ENCODE peak calls at places on chromosomes 3 and 15, in ten cellular contexts. One of them, this sample, is unnamed.

GRCh38 chr3:139935866-139936817 is 1.2 kb downstream of the CLSTN2 start:
- DNase-seq in uterus: peak; percentile 37
- DNase-seq in HuH-7: no peak
- DNase-seq in GDM1: no peak
- DNase-seq in activated CD4-positive, CD25-positive, alpha-beta regulatory T cell treated with anti-CD3 and anti-CD28 coated beads, Interleukin-2, amount 50 U/mL, for 72 hours: no peak
- DNase-seq in anterior cingulate cortex: peak; percentile 44
- DNase-seq in NCI-H748 treated with DMSO at 0.1 percent for 48 hours: no peak
- DNase-seq in RCC 7860: no peak
- DNase-seq in NCI-H1092 treated with DMSO at 0.1 percent for 48 hours: peak; percentile 38
- DNase-seq in neural progenitor cell: peak; percentile 61
- DNase-seq in this sample: no peak

GRCh38 chr3:157408499-157409149 is 28.0 kb upstream of the PTX3 start:
- DNase-seq in NCI-H748 treated with DMSO at 0.1 percent for 48 hours: no peak
- DNase-seq in activated CD4-positive, CD25-positive, alpha-beta regulatory T cell treated with anti-CD3 and anti-CD28 coated beads, Interleukin-2, amount 50 U/mL, for 72 hours: no peak
- DNase-seq in RCC 7860: no peak
- DNase-seq in GDM1: no peak
- DNase-seq in HuH-7: no peak
- DNase-seq in uterus: no peak
- DNase-seq in neural progenitor cell: no peak
- DNase-seq in anterior cingulate cortex: no peak
- DNase-seq in NCI-H1092 treated with DMSO at 0.1 percent for 48 hours: no peak
- DNase-seq in this sample: no peak

GRCh38 chr15:65130941-65131340 is 2.7 kb downstream of the PDCD7 start:
- DNase-seq in neural progenitor cell: peak; percentile 20
- DNase-seq in anterior cingulate cortex: no peak
- DNase-seq in NCI-H1092 treated with DMSO at 0.1 percent for 48 hours: no peak
- DNase-seq in RCC 7860: no peak
- DNase-seq in NCI-H748 treated with DMSO at 0.1 percent for 48 hours: no peak
- DNase-seq in GDM1: no peak
- DNase-seq in uterus: no peak
- DNase-seq in HuH-7: no peak
- DNase-seq in activated CD4-positive, CD25-positive, alpha-beta regulatory T cell treated with anti-CD3 and anti-CD28 coated beads, Interleukin-2, amount 50 U/mL, for 72 hours: no peak
- DNase-seq in this sample: no peak

GRCh38 chr3:50147861-50148260 is 7.3 kb upstream of the SEMA3F start:
- DNase-seq in uterus: no peak
- DNase-seq in anterior cingulate cortex: no peak
- DNase-seq in NCI-H748 treated with DMSO at 0.1 percent for 48 hours: no peak
- DNase-seq in RCC 7860: no peak
- DNase-seq in activated CD4-positive, CD25-positive, alpha-beta regulatory T cell treated with anti-CD3 and anti-CD28 coated beads, Interleukin-2, amount 50 U/mL, for 72 hours: no peak
- DNase-seq in neural progenitor cell: no peak
- DNase-seq in GDM1: no peak
- DNase-seq in HuH-7: no peak
- DNase-seq in NCI-H1092 treated with DMSO at 0.1 percent for 48 hours: no peak
- DNase-seq in this sample: no peak

GRCh38 chr3:16801223-16801622 is 83.5 kb upstream of the PLCL2 start:
- DNase-seq in NCI-H1092 treated with DMSO at 0.1 percent for 48 hours: no peak
- DNase-seq in NCI-H748 treated with DMSO at 0.1 percent for 48 hours: no peak
- DNase-seq in RCC 7860: no peak
- DNase-seq in uterus: no peak
- DNase-seq in neural progenitor cell: no peak
- DNase-seq in activated CD4-positive, CD25-positive, alpha-beta regulatory T cell treated with anti-CD3 and anti-CD28 coated beads, Interleukin-2, amount 50 U/mL, for 72 hours: no peak
- DNase-seq in anterior cingulate cortex: no peak
- DNase-seq in GDM1: no peak
- DNase-seq in HuH-7: no peak
- DNase-seq in this sample: no peak

GRCh38 chr15:92079647-92080255 is 226.2 kb downstream of the SLCO3A1 start:
- DNase-seq in GDM1: no peak
- DNase-seq in NCI-H748 treated with DMSO at 0.1 percent for 48 hours: no peak
- DNase-seq in activated CD4-positive, CD25-positive, alpha-beta regulatory T cell treated with anti-CD3 and anti-CD28 coated beads, Interleukin-2, amount 50 U/mL, for 72 hours: no peak
- DNase-seq in RCC 7860: no peak
- DNase-seq in HuH-7: no peak
- DNase-seq in NCI-H1092 treated with DMSO at 0.1 percent for 48 hours: no peak
- DNase-seq in anterior cingulate cortex: no peak
- DNase-seq in uterus: no peak
- DNase-seq in neural progenitor cell: no peak
- DNase-seq in this sample: no peak

GRCh38 chr3:123795471-123796251 is 88.5 kb downstream of the MYLK start:
- DNase-seq in anterior cingulate cortex: no peak
- DNase-seq in NCI-H748 treated with DMSO at 0.1 percent for 48 hours: no peak
- DNase-seq in uterus: no peak
- DNase-seq in NCI-H1092 treated with DMSO at 0.1 percent for 48 hours: no peak
- DNase-seq in RCC 7860: no peak
- DNase-seq in HuH-7: no peak
- DNase-seq in activated CD4-positive, CD25-positive, alpha-beta regulatory T cell treated with anti-CD3 and anti-CD28 coated beads, Interleukin-2, amount 50 U/mL, for 72 hours: no peak
- DNase-seq in GDM1: no peak
- DNase-seq in neural progenitor cell: no peak
- DNase-seq in this sample: no peak

GRCh38 chr3:137163958-137164357 is 206.2 kb downstream of the IL20RB start:
- DNase-seq in RCC 7860: no peak
- DNase-seq in HuH-7: no peak
- DNase-seq in activated CD4-positive, CD25-positive, alpha-beta regulatory T cell treated with anti-CD3 and anti-CD28 coated beads, Interleukin-2, amount 50 U/mL, for 72 hours: no peak
- DNase-seq in anterior cingulate cortex: no peak
- DNase-seq in GDM1: no peak
- DNase-seq in neural progenitor cell: no peak
- DNase-seq in NCI-H748 treated with DMSO at 0.1 percent for 48 hours: no peak
- DNase-seq in uterus: no peak
- DNase-seq in NCI-H1092 treated with DMSO at 0.1 percent for 48 hours: no peak
- DNase-seq in this sample: no peak

GRCh38 chr3:47578119-47578630 is 490 bp downstream of the CSPG5 start:
- DNase-seq in GDM1: no peak
- DNase-seq in neural progenitor cell: peak; percentile 59
- DNase-seq in activated CD4-positive, CD25-positive, alpha-beta regulatory T cell treated with anti-CD3 and anti-CD28 coated beads, Interleukin-2, amount 50 U/mL, for 72 hours: peak; percentile 36
- DNase-seq in NCI-H1092 treated with DMSO at 0.1 percent for 48 hours: peak; percentile 11
- DNase-seq in RCC 7860: no peak
- DNase-seq in anterior cingulate cortex: peak; percentile 63
- DNase-seq in HuH-7: peak; percentile 84
- DNase-seq in uterus: peak; percentile 16
- DNase-seq in NCI-H748 treated with DMSO at 0.1 percent for 48 hours: no peak
- DNase-seq in this sample: no peak

GRCh38 chr15:40421246-40422157 is 15.9 kb downstream of the IVD start:
- DNase-seq in uterus: peak; percentile 61
- DNase-seq in activated CD4-positive, CD25-positive, alpha-beta regulatory T cell treated with anti-CD3 and anti-CD28 coated beads, Interleukin-2, amount 50 U/mL, for 72 hours: peak; percentile 85
- DNase-seq in NCI-H1092 treated with DMSO at 0.1 percent for 48 hours: peak; percentile 26
- DNase-seq in RCC 7860: peak; percentile 12
- DNase-seq in anterior cingulate cortex: peak; percentile 33
- DNase-seq in GDM1: peak; percentile 69
- DNase-seq in neural progenitor cell: peak; percentile 87
- DNase-seq in NCI-H748 treated with DMSO at 0.1 percent for 48 hours: peak; percentile 5
- DNase-seq in HuH-7: peak; percentile 74
- DNase-seq in this sample: no peak

GRCh38 chr3:24288538-24289236 is 206.0 kb downstream of the THRB start:
- DNase-seq in NCI-H1092 treated with DMSO at 0.1 percent for 48 hours: no peak
- DNase-seq in neural progenitor cell: no peak
- DNase-seq in NCI-H748 treated with DMSO at 0.1 percent for 48 hours: no peak
- DNase-seq in RCC 7860: no peak
- DNase-seq in activated CD4-positive, CD25-positive, alpha-beta regulatory T cell treated with anti-CD3 and anti-CD28 coated beads, Interleukin-2, amount 50 U/mL, for 72 hours: no peak
- DNase-seq in uterus: peak; percentile 37
- DNase-seq in anterior cingulate cortex: peak; percentile 35
- DNase-seq in HuH-7: no peak
- DNase-seq in GDM1: no peak
- DNase-seq in this sample: no peak

GRCh38 chr15:47422901-47423300 is 294.4 kb upstream of the SEMA6D start:
- DNase-seq in NCI-H748 treated with DMSO at 0.1 percent for 48 hours: no peak
- DNase-seq in NCI-H1092 treated with DMSO at 0.1 percent for 48 hours: no peak
- DNase-seq in GDM1: no peak
- DNase-seq in uterus: no peak
- DNase-seq in activated CD4-positive, CD25-positive, alpha-beta regulatory T cell treated with anti-CD3 and anti-CD28 coated beads, Interleukin-2, amount 50 U/mL, for 72 hours: no peak
- DNase-seq in anterior cingulate cortex: no peak
- DNase-seq in neural progenitor cell: no peak
- DNase-seq in HuH-7: no peak
- DNase-seq in RCC 7860: no peak
- DNase-seq in this sample: no peak

GRCh38 chr3:183468424-183468823 is 40.0 kb upstream of the MCF2L2 start:
- DNase-seq in RCC 7860: no peak
- DNase-seq in GDM1: no peak
- DNase-seq in activated CD4-positive, CD25-positive, alpha-beta regulatory T cell treated with anti-CD3 and anti-CD28 coated beads, Interleukin-2, amount 50 U/mL, for 72 hours: no peak
- DNase-seq in HuH-7: no peak
- DNase-seq in neural progenitor cell: no peak
- DNase-seq in anterior cingulate cortex: no peak
- DNase-seq in NCI-H1092 treated with DMSO at 0.1 percent for 48 hours: no peak
- DNase-seq in uterus: no peak
- DNase-seq in NCI-H748 treated with DMSO at 0.1 percent for 48 hours: no peak
- DNase-seq in this sample: no peak

GRCh38 chr15:76150508-76150907 is 90.7 kb downstream of the TMEM266 start:
- DNase-seq in RCC 7860: no peak
- DNase-seq in anterior cingulate cortex: no peak
- DNase-seq in NCI-H1092 treated with DMSO at 0.1 percent for 48 hours: no peak
- DNase-seq in activated CD4-positive, CD25-positive, alpha-beta regulatory T cell treated with anti-CD3 and anti-CD28 coated beads, Interleukin-2, amount 50 U/mL, for 72 hours: no peak
- DNase-seq in uterus: no peak
- DNase-seq in GDM1: peak; percentile 53
- DNase-seq in HuH-7: no peak
- DNase-seq in NCI-H748 treated with DMSO at 0.1 percent for 48 hours: no peak
- DNase-seq in neural progenitor cell: no peak
- DNase-seq in this sample: no peak

GRCh38 chr3:52126036-52126435 is 28.2 kb downstream of the POC1A start:
- DNase-seq in GDM1: no peak
- DNase-seq in activated CD4-positive, CD25-positive, alpha-beta regulatory T cell treated with anti-CD3 and anti-CD28 coated beads, Interleukin-2, amount 50 U/mL, for 72 hours: no peak
- DNase-seq in RCC 7860: no peak
- DNase-seq in NCI-H748 treated with DMSO at 0.1 percent for 48 hours: no peak
- DNase-seq in anterior cingulate cortex: no peak
- DNase-seq in HuH-7: no peak
- DNase-seq in uterus: no peak
- DNase-seq in NCI-H1092 treated with DMSO at 0.1 percent for 48 hours: no peak
- DNase-seq in neural progenitor cell: no peak
- DNase-seq in this sample: no peak

GRCh38 chr3:42226470-42227425 is 39.2 kb downstream of the CCK start:
- DNase-seq in NCI-H1092 treated with DMSO at 0.1 percent for 48 hours: no peak
- DNase-seq in activated CD4-positive, CD25-positive, alpha-beta regulatory T cell treated with anti-CD3 and anti-CD28 coated beads, Interleukin-2, amount 50 U/mL, for 72 hours: no peak
- DNase-seq in neural progenitor cell: no peak
- DNase-seq in NCI-H748 treated with DMSO at 0.1 percent for 48 hours: no peak
- DNase-seq in HuH-7: no peak
- DNase-seq in anterior cingulate cortex: peak; percentile 70
- DNase-seq in GDM1: no peak
- DNase-seq in RCC 7860: no peak
- DNase-seq in uterus: no peak
- DNase-seq in this sample: no peak

GRCh38 chr3:161343986-161344385 is 27.3 kb downstream of the SPTSSB start:
- DNase-seq in RCC 7860: no peak
- DNase-seq in NCI-H748 treated with DMSO at 0.1 percent for 48 hours: no peak
- DNase-seq in NCI-H1092 treated with DMSO at 0.1 percent for 48 hours: no peak
- DNase-seq in anterior cingulate cortex: no peak
- DNase-seq in HuH-7: no peak
- DNase-seq in neural progenitor cell: no peak
- DNase-seq in activated CD4-positive, CD25-positive, alpha-beta regulatory T cell treated with anti-CD3 and anti-CD28 coated beads, Interleukin-2, amount 50 U/mL, for 72 hours: no peak
- DNase-seq in GDM1: no peak
- DNase-seq in uterus: no peak
- DNase-seq in this sample: no peak

GRCh38 chr3:77256584-77257488 is 216.9 kb downstream of the ROBO2 start:
- DNase-seq in activated CD4-positive, CD25-positive, alpha-beta regulatory T cell treated with anti-CD3 and anti-CD28 coated beads, Interleukin-2, amount 50 U/mL, for 72 hours: no peak
- DNase-seq in uterus: no peak
- DNase-seq in GDM1: no peak
- DNase-seq in RCC 7860: no peak
- DNase-seq in NCI-H1092 treated with DMSO at 0.1 percent for 48 hours: peak; percentile 98
- DNase-seq in HuH-7: no peak
- DNase-seq in neural progenitor cell: no peak
- DNase-seq in anterior cingulate cortex: no peak
- DNase-seq in NCI-H748 treated with DMSO at 0.1 percent for 48 hours: peak; percentile 93
- DNase-seq in this sample: peak; percentile 85

GRCh38 chr3:194740859-194741486 is 55.3 kb downstream of the FAM43A start:
- DNase-seq in activated CD4-positive, CD25-positive, alpha-beta regulatory T cell treated with anti-CD3 and anti-CD28 coated beads, Interleukin-2, amount 50 U/mL, for 72 hours: no peak
- DNase-seq in uterus: no peak
- DNase-seq in anterior cingulate cortex: no peak
- DNase-seq in neural progenitor cell: no peak
- DNase-seq in NCI-H1092 treated with DMSO at 0.1 percent for 48 hours: no peak
- DNase-seq in RCC 7860: peak; percentile 95
- DNase-seq in GDM1: no peak
- DNase-seq in HuH-7: no peak
- DNase-seq in NCI-H748 treated with DMSO at 0.1 percent for 48 hours: no peak
- DNase-seq in this sample: no peak

GRCh38 chr3:116316781-116317180 is 128.5 kb downstream of the LSAMP start:
- DNase-seq in anterior cingulate cortex: no peak
- DNase-seq in activated CD4-positive, CD25-positive, alpha-beta regulatory T cell treated with anti-CD3 and anti-CD28 coated beads, Interleukin-2, amount 50 U/mL, for 72 hours: no peak
- DNase-seq in NCI-H1092 treated with DMSO at 0.1 percent for 48 hours: no peak
- DNase-seq in HuH-7: no peak
- DNase-seq in neural progenitor cell: no peak
- DNase-seq in NCI-H748 treated with DMSO at 0.1 percent for 48 hours: no peak
- DNase-seq in RCC 7860: no peak
- DNase-seq in GDM1: no peak
- DNase-seq in uterus: no peak
- DNase-seq in this sample: no peak

GRCh38 chr15:22979069-22979698 is 984 bp downstream of the CYFIP1 start:
- DNase-seq in NCI-H1092 treated with DMSO at 0.1 percent for 48 hours: peak; percentile 13
- DNase-seq in GDM1: no peak
- DNase-seq in activated CD4-positive, CD25-positive, alpha-beta regulatory T cell treated with anti-CD3 and anti-CD28 coated beads, Interleukin-2, amount 50 U/mL, for 72 hours: peak; percentile 33
- DNase-seq in neural progenitor cell: peak; percentile 69
- DNase-seq in HuH-7: peak; percentile 52
- DNase-seq in RCC 7860: no peak
- DNase-seq in NCI-H748 treated with DMSO at 0.1 percent for 48 hours: peak; percentile 17
- DNase-seq in uterus: no peak
- DNase-seq in anterior cingulate cortex: no peak
- DNase-seq in this sample: no peak

GRCh38 chr3:122235147-122235546 is 51.7 kb downstream of the CASR start:
- DNase-seq in neural progenitor cell: no peak
- DNase-seq in HuH-7: no peak
- DNase-seq in RCC 7860: no peak
- DNase-seq in uterus: no peak
- DNase-seq in activated CD4-positive, CD25-positive, alpha-beta regulatory T cell treated with anti-CD3 and anti-CD28 coated beads, Interleukin-2, amount 50 U/mL, for 72 hours: no peak
- DNase-seq in anterior cingulate cortex: no peak
- DNase-seq in NCI-H1092 treated with DMSO at 0.1 percent for 48 hours: no peak
- DNase-seq in NCI-H748 treated with DMSO at 0.1 percent for 48 hours: no peak
- DNase-seq in GDM1: no peak
- DNase-seq in this sample: no peak

GRCh38 chr3:136842294-136842693 is 19.7 kb upstream of the NCK1 start:
- DNase-seq in NCI-H1092 treated with DMSO at 0.1 percent for 48 hours: no peak
- DNase-seq in RCC 7860: no peak
- DNase-seq in GDM1: no peak
- DNase-seq in uterus: no peak
- DNase-seq in NCI-H748 treated with DMSO at 0.1 percent for 48 hours: no peak
- DNase-seq in anterior cingulate cortex: no peak
- DNase-seq in neural progenitor cell: no peak
- DNase-seq in HuH-7: no peak
- DNase-seq in activated CD4-positive, CD25-positive, alpha-beta regulatory T cell treated with anti-CD3 and anti-CD28 coated beads, Interleukin-2, amount 50 U/mL, for 72 hours: no peak
- DNase-seq in this sample: no peak

GRCh38 chr3:20023663-20024417 is 11.8 kb upstream of the PP2D1 start:
- DNase-seq in uterus: peak; percentile 53
- DNase-seq in HuH-7: no peak
- DNase-seq in RCC 7860: no peak
- DNase-seq in NCI-H1092 treated with DMSO at 0.1 percent for 48 hours: no peak
- DNase-seq in NCI-H748 treated with DMSO at 0.1 percent for 48 hours: no peak
- DNase-seq in neural progenitor cell: peak; percentile 51
- DNase-seq in anterior cingulate cortex: peak; percentile 47
- DNase-seq in GDM1: peak; percentile 36
- DNase-seq in activated CD4-positive, CD25-positive, alpha-beta regulatory T cell treated with anti-CD3 and anti-CD28 coated beads, Interleukin-2, amount 50 U/mL, for 72 hours: no peak
- DNase-seq in this sample: no peak

GRCh38 chr3:170848294-170848917 is 21.6 kb downstream of the RPL22L1 start:
- DNase-seq in anterior cingulate cortex: no peak
- DNase-seq in uterus: no peak
- DNase-seq in GDM1: no peak
- DNase-seq in NCI-H748 treated with DMSO at 0.1 percent for 48 hours: peak; percentile 11
- DNase-seq in neural progenitor cell: no peak
- DNase-seq in RCC 7860: peak; percentile 48
- DNase-seq in HuH-7: no peak
- DNase-seq in activated CD4-positive, CD25-positive, alpha-beta regulatory T cell treated with anti-CD3 and anti-CD28 coated beads, Interleukin-2, amount 50 U/mL, for 72 hours: no peak
- DNase-seq in NCI-H1092 treated with DMSO at 0.1 percent for 48 hours: peak; percentile 21
- DNase-seq in this sample: no peak

GRCh38 chr3:25725810-25726209 is 57.4 kb downstream of the NGLY1 start:
- DNase-seq in anterior cingulate cortex: no peak
- DNase-seq in activated CD4-positive, CD25-positive, alpha-beta regulatory T cell treated with anti-CD3 and anti-CD28 coated beads, Interleukin-2, amount 50 U/mL, for 72 hours: no peak
- DNase-seq in NCI-H748 treated with DMSO at 0.1 percent for 48 hours: no peak
- DNase-seq in HuH-7: no peak
- DNase-seq in NCI-H1092 treated with DMSO at 0.1 percent for 48 hours: no peak
- DNase-seq in RCC 7860: no peak
- DNase-seq in uterus: no peak
- DNase-seq in neural progenitor cell: no peak
- DNase-seq in GDM1: no peak
- DNase-seq in this sample: no peak

GRCh38 chr15:57671636-57672035 is 34.9 kb upstream of the POLR2M start:
- DNase-seq in NCI-H1092 treated with DMSO at 0.1 percent for 48 hours: no peak
- DNase-seq in anterior cingulate cortex: no peak
- DNase-seq in RCC 7860: no peak
- DNase-seq in GDM1: no peak
- DNase-seq in activated CD4-positive, CD25-positive, alpha-beta regulatory T cell treated with anti-CD3 and anti-CD28 coated beads, Interleukin-2, amount 50 U/mL, for 72 hours: no peak
- DNase-seq in HuH-7: no peak
- DNase-seq in uterus: no peak
- DNase-seq in neural progenitor cell: no peak
- DNase-seq in NCI-H748 treated with DMSO at 0.1 percent for 48 hours: no peak
- DNase-seq in this sample: no peak

GRCh38 chr3:42179110-42179725 is 86.8 kb downstream of the CCK start:
- DNase-seq in uterus: peak; percentile 40
- DNase-seq in NCI-H1092 treated with DMSO at 0.1 percent for 48 hours: no peak
- DNase-seq in GDM1: no peak
- DNase-seq in anterior cingulate cortex: peak; percentile 32
- DNase-seq in neural progenitor cell: peak; percentile 41
- DNase-seq in activated CD4-positive, CD25-positive, alpha-beta regulatory T cell treated with anti-CD3 and anti-CD28 coated beads, Interleukin-2, amount 50 U/mL, for 72 hours: no peak
- DNase-seq in RCC 7860: peak; percentile 81
- DNase-seq in NCI-H748 treated with DMSO at 0.1 percent for 48 hours: no peak
- DNase-seq in HuH-7: peak; percentile 55
- DNase-seq in this sample: no peak

This sample was measured in NCI-H1417 treated with DMSO at 0.1 percent for 48 hours.